ENCODE peak calls at places on chromosomes 11 and 22, in four cellular contexts. W, J, I and Q are unnamed samples. For H3K4me1, the result is how much of the 10 kb centered on the place peaks cover.

GRCh38 chr11:57203882-57204281 is 22.1 kb downstream of the LRRC55 start:
- DNase-seq in J (no peak), W (no peak), I (no peak), Q (no peak)

GRCh38 chr11:115903179-115903578 is 399.0 kb upstream of the CADM1 start:
- DNase-seq in W (no peak), J (no peak), I (no peak), Q (no peak)

GRCh38 chr22:30582051-30582450 is 7.6 kb upstream of the GAL3ST1 start:
- DNase-seq in I (no peak), J (no peak), W (no peak), Q (no peak)

GRCh38 chr22:46991666-46992065 is 229.2 kb downstream of the TBC1D22A start:
- DNase-seq in J (no peak), I (no peak), W (no peak), Q (no peak)

GRCh38 chr11:70581991-70582885 is 183.9 kb downstream of the CTTN start:
- DNase-seq in J (no peak), W (no peak), I (peak), Q (no peak)

GRCh38 chr11:45320366-45320765 is 34.2 kb upstream of the SYT13 start:
- DNase-seq in I (no peak), W (no peak), J (no peak), Q (no peak)

GRCh38 chr11:15157181-15157580 is 42.5 kb downstream of the INSC start:
- DNase-seq in W (no peak), I (no peak), J (peak), Q (peak)

GRCh38 chr22:35777335-35777975 is 59.8 kb downstream of the APOL5 start:
- DNase-seq in W (no peak), I (no peak), J (peak), Q (peak)

GRCh38 chr11:115616941-115617340 is 112.7 kb upstream of the CADM1 start:
- DNase-seq in I (no peak), J (peak), W (no peak), Q (no peak)

GRCh38 chr22:17536269-17536668 is 27.0 kb upstream of the SLC25A18 start:
- DNase-seq in J (no peak), W (no peak), I (peak), Q (no peak)

GRCh38 chr11:76823481-76824028 is 37.2 kb upstream of the ACER3 start:
- DNase-seq in W (no peak), I (no peak), J (no peak), Q (peak)

GRCh38 chr11:114084414-114084813 is 24.9 kb downstream of the ZBTB16 start:
- DNase-seq in J (no peak), W (no peak), I (no peak), Q (no peak)

GRCh38 chr11:278001-278951 is at the start of gene NLRP6:
- DNase-seq in I (no peak), W (no peak), J (no peak), Q (no peak)

GRCh38 chr11:109329716-109330115 is 92.3 kb upstream of the C11orf87 start:
- DNase-seq in I (no peak), W (no peak), J (no peak), Q (no peak)

GRCh38 chr22:50320671-50321325 is 6.0 kb downstream of the DENND6B start:
- DNase-seq in I (no peak), J (no peak), W (no peak), Q (no peak)

GRCh38 chr11:75574698-75575265 is 12.7 kb downstream of the SERPINH1 start:
- DNase-seq in W (no peak), J (no peak), I (no peak), Q (no peak)

GRCh38 chr11:10348650-10349280 is 43.9 kb downstream of the ADM start:
- DNase-seq in W (no peak), I (no peak), J (peak), Q (no peak)

GRCh38 chr11:536841-537621 is at the start of gene LRRC56:
- DNase-seq in I (peak), W (peak), J (peak), Q (peak)

GRCh38 chr22:23149743-23150238 is 4.5 kb downstream of the RAB36 start:
- DNase-seq in I (no peak), W (no peak), J (no peak), Q (no peak)

GRCh38 chr22:29663230-29663826 is 56.5 kb upstream of the CABP7 start:
- DNase-seq in W (no peak), J (peak), I (no peak), Q (no peak)

GRCh38 chr11:64684357-64684756 is 38.6 kb downstream of the NRXN2 start:
- DNase-seq in I (no peak), W (no peak), J (no peak), Q (peak)

GRCh38 chr11:132911186-132911585 is 621.1 kb downstream of the OPCML start:
- DNase-seq in J (peak), W (no peak), I (no peak), Q (peak)

GRCh38 chr11:102882389-102883024 is 7.7 kb upstream of the MMP12 start:
- DNase-seq in I (no peak), W (no peak), J (no peak), Q (peak)

GRCh38 chr11:8251767-8252295 is 11.8 kb downstream of the LMO1 start:
- DNase-seq in W (no peak), J (no peak), I (peak), Q (no peak)

GRCh38 chr22:38513063-38513462 is 7.0 kb upstream of the DDX17 start:
- DNase-seq in W (peak), J (no peak), I (no peak), Q (no peak)

GRCh38 chr11:106091480-106092123 is 14.1 kb downstream of the AASDHPPT start:
- DNase-seq in I (no peak), J (peak), W (no peak), Q (peak)

GRCh38 chr22:43077121-43077877 is 11.9 kb downstream of the TTLL1 start:
- DNase-seq in W (no peak), J (no peak), I (no peak), Q (no peak)

GRCh38 chr22:36772451-36772850 is 3.5 kb downstream of the IFT27 start:
- DNase-seq in J (no peak), W (no peak), I (no peak), Q (no peak)

GRCh38 chr22:29715240-29715639 is 4.6 kb upstream of the CABP7 start:
- DNase-seq in J (no peak), I (no peak), W (no peak), Q (no peak)

GRCh38 chr11:2325123-2325522 is 23.3 kb downstream of the TSPAN32 start:
- DNase-seq in I (peak), J (no peak), W (no peak), Q (no peak)

GRCh38 chr11:65427691-65428577 is 5.3 kb downstream of the NEAT1 start:
- DNase-seq in I (peak), W (no peak), J (peak), Q (peak)

GRCh38 chr22:49999901-50000586 is 12.5 kb downstream of the IL17REL start:
- DNase-seq in W (no peak), J (no peak), I (peak), Q (no peak)

GRCh38 chr11:76665172-76665571 is 5.4 kb downstream of the LRRC32 start:
- DNase-seq in I (peak), J (no peak), W (no peak), Q (no peak)

DNA sequence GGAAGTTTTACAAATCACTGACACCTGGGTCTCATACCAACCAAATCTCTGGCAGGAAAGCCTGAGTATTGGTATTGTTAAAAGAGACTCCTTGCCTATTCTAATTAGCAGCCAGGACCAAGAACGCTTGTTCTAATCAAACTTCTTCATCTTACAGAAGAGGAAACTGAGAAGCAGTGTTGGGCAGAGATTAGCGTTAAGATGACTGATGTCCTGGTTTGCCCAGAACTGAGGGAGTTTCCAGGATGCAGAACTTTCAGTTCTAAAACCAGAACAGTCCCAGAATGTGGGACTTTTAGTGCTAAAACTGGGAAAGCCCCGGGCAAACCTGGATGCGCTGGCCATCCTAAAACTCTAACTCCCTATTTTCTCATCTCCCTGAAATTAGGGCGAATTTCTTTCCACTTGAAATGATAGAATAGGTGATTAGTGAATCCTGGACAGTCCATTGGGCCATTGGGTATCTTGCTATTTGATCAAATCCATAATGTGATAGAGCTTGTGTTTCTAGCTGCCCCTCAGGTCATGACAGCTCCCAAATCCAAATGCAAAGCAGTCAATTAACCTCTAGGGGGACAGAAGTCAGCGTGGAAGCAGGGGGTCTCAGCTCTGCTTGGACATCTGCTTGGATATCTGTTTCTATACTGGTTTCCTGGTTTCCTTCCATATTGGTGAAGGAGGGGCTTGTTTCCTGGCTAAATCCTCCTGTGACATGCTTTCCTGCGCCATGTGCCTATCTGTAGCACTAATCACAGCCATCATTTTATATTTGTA is 16.0 kb upstream of the TMPRSS13 start:
- DNase-seq in I (no peak), J (no peak), W (peak), Q (no peak)
- H3K4me1 ChIP-seq in I (under half), J (under half), W (under half), Q (under half)

DNA sequence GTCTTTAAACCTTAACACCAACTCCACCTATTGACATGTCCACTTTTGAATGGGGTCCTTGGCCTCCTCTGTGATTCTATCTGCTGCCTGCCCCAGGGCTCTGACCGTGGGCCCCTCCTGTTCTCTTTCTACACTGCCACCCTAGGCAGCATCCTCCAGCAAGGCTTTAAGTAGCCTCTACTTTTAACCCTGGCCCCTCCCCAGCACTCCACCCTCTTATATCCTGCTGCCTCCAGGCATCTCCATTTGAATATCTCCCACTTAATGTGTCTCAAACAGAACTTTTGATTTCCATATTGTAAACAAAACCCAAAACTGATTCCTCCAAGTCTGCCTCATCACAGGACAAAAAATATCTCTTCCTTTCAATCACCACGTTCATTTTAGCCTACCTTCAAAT is 90.5 kb upstream of the ARHGAP32 start:
- DNase-seq in W (no peak), J (no peak), I (no peak), Q (no peak)
- H3K27ac ChIP-seq in W (no peak), J (no peak), I (no peak), Q (no peak)

GRCh38 chr11:47863893-47864430 is 15.8 kb upstream of the NUP160 start:
- DNase-seq in I (no peak), J (no peak), W (no peak), Q (no peak)
- H3K4me1 ChIP-seq in I (under half), J (under half), W (under half), Q (under half)

DNA sequence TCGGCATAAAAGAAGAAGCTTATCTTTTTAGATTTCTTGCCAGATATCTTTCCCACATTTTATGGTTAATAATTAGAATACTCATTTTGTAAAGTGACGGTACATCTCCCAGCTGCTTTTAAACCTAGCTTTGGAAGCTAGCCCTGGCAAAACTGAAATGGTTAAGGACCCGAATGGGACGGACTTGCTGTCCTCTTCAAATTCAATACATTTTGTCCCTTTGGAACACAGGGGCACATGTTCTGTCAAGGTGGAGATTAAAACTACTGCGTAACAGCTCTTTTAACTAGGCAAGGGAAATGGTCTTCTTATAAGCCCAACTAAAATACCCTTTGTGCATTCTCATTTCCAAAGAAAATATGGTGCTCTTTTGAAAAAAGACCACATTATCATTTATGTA is 185.9 kb downstream of the SOX6 start:
- DNase-seq in W (no peak), I (no peak), J (no peak), Q (no peak)
- H3K27ac ChIP-seq in W (no peak), I (no peak), J (no peak), Q (no peak)

DNA sequence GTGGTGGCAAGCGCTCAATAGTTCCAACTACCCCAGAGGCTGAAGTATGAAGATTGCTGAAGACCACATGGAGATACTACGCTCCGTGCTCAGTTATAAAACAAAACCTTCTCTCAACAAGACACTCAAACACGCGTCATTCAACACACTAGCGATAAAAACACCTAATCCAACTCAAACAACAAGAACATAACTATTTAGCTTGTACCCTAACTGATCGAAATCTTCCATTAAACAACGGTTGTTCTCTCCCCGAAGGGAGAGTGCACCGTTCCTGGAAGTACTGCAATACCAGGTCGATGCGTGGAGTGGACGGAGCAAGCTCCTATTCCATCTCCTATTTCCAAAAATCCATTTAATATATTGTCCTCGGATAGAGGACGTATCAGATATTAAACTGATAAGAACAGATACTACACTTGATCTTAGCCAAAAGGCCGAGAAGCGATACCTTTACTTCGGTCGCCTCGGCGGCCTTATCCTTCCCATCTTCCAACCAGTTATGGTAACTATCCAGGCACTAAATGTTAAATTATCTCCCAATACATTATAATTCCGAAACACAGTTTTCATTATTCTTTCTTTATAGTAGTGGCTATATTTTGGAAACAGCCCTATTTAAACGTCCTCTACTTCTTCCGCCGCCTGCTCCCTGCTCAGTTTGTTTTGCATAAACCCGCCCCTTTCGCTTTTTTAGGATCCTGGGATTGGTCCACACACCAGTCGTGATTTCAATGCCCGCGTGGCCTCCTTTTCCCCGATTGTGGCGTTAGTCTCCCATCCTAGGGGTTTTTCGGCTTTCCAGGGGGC is 2.2 kb upstream of the WDR74 start:
- DNase-seq in J (peak), W (peak), I (peak), Q (peak)
- H3K4me1 ChIP-seq in J (under half), W (under half), I (under half), Q (under half)